ENCODE peak calls at places on chromosomes 5 and 9, in four cellular contexts. R, D, Y and W are unnamed samples.

GRCh38 chr9:76911971-76912370 is 6.1 kb upstream of the PRUNE2 start:
- DNase-seq in R (no peak), D (no peak), Y (no peak), W (no peak)

GRCh38 chr5:157918811-157919742 is 60.1 kb upstream of the CLINT1 start:
- DNase-seq in R (no peak), D (no peak), Y (no peak), W (peak)

GRCh38 chr9:85213650-85214607 is 527.8 kb downstream of the AGTPBP1 start:
- DNase-seq in R (no peak), D (no peak), Y (no peak), W (no peak)

GRCh38 chr9:23447166-23447565 is 378.9 kb downstream of the ELAVL2 start:
- DNase-seq in R (no peak), D (no peak), Y (no peak), W (no peak)

GRCh38 chr9:68877219-68877618 is 136.7 kb downstream of the PRKACG start:
- DNase-seq in R (no peak), D (no peak), Y (no peak), W (no peak)

GRCh38 chr5:178113841-178114324 is 551 bp downstream of the N4BP3 start:
- DNase-seq in R (no peak), D (peak), Y (no peak), W (no peak)

GRCh38 chr9:124735121-124735520 is 36.0 kb downstream of the NR6A1 start:
- DNase-seq in R (no peak), D (no peak), Y (peak), W (no peak)

GRCh38 chr5:13627673-13628454 is 316.6 kb downstream of the DNAH5 start:
- DNase-seq in R (no peak), D (no peak), Y (no peak), W (no peak)

GRCh38 chr9:136505406-136506403 is 22.9 kb upstream of the SEC16A start:
- DNase-seq in R (no peak), D (no peak), Y (no peak), W (no peak)

GRCh38 chr5:169904568-169904967 is 75.7 kb downstream of the INSYN2B start:
- DNase-seq in R (no peak), D (no peak), Y (no peak), W (no peak)

GRCh38 chr5:52665544-52665943 is 122.2 kb upstream of the ITGA1 start:
- DNase-seq in R (no peak), D (no peak), Y (peak), W (no peak)

GRCh38 chr9:84975926-84976325 is 306.4 kb downstream of the NTRK2 start:
- DNase-seq in R (no peak), D (no peak), Y (no peak), W (no peak)